ENCODE peak calls at places on chromosomes 2 and 18, in nine cellular contexts. One of them, this sample, is unnamed.

GRCh38 chr2:29502452-29502851 is 387.2 kb downstream of the CLIP4 start:
- DNase-seq in ovary: no peak
- DNase-seq in M059J: peak
- DNase-seq in head of caudate nucleus: no peak
- DNase-seq in left kidney: peak
- DNase-seq in H54: no peak
- DNase-seq in activated CD8-positive, alpha-beta memory T cell treated with anti-CD3 and anti-CD28 coated beads, Interleukin-2, amount 50 U/mL, for 4 hours: no peak
- DNase-seq in endodermal cell: no peak
- DNase-seq in RPMI8226: no peak
- DNase-seq in this sample: no peak

GRCh38 chr2:28366496-28367282 is 26.0 kb upstream of the FOSL2 start:
- DNase-seq in ovary: no peak
- DNase-seq in M059J: peak
- DNase-seq in head of caudate nucleus: no peak
- DNase-seq in left kidney: no peak
- DNase-seq in H54: no peak
- DNase-seq in activated CD8-positive, alpha-beta memory T cell treated with anti-CD3 and anti-CD28 coated beads, Interleukin-2, amount 50 U/mL, for 4 hours: peak
- DNase-seq in endodermal cell: no peak
- DNase-seq in RPMI8226: no peak
- DNase-seq in this sample: peak

GRCh38 chr2:223989206-223989859 is 32.1 kb downstream of the MRPL44 start:
- DNase-seq in ovary: no peak
- DNase-seq in M059J: no peak
- DNase-seq in head of caudate nucleus: no peak
- DNase-seq in left kidney: peak
- DNase-seq in H54: no peak
- DNase-seq in activated CD8-positive, alpha-beta memory T cell treated with anti-CD3 and anti-CD28 coated beads, Interleukin-2, amount 50 U/mL, for 4 hours: no peak
- DNase-seq in endodermal cell: no peak
- DNase-seq in RPMI8226: peak
- DNase-seq in this sample: peak

GRCh38 chr2:197908940-197909339 is 104.5 kb downstream of the PLCL1 start:
- DNase-seq in ovary: no peak
- DNase-seq in M059J: no peak
- DNase-seq in head of caudate nucleus: no peak
- DNase-seq in left kidney: no peak
- DNase-seq in H54: no peak
- DNase-seq in activated CD8-positive, alpha-beta memory T cell treated with anti-CD3 and anti-CD28 coated beads, Interleukin-2, amount 50 U/mL, for 4 hours: no peak
- DNase-seq in endodermal cell: no peak
- DNase-seq in RPMI8226: no peak
- DNase-seq in this sample: no peak

GRCh38 chr2:199807966-199808365 is 43.0 kb downstream of the FTCDNL1 start:
- DNase-seq in ovary: no peak
- DNase-seq in M059J: no peak
- DNase-seq in head of caudate nucleus: no peak
- DNase-seq in left kidney: no peak
- DNase-seq in H54: no peak
- DNase-seq in activated CD8-positive, alpha-beta memory T cell treated with anti-CD3 and anti-CD28 coated beads, Interleukin-2, amount 50 U/mL, for 4 hours: no peak
- DNase-seq in endodermal cell: no peak
- DNase-seq in RPMI8226: no peak
- DNase-seq in this sample: peak

GRCh38 chr2:65789923-65790675 is 357.7 kb upstream of the SPRED2 start:
- DNase-seq in ovary: no peak
- DNase-seq in M059J: no peak
- DNase-seq in head of caudate nucleus: no peak
- DNase-seq in left kidney: no peak
- DNase-seq in H54: no peak
- DNase-seq in activated CD8-positive, alpha-beta memory T cell treated with anti-CD3 and anti-CD28 coated beads, Interleukin-2, amount 50 U/mL, for 4 hours: no peak
- DNase-seq in endodermal cell: peak
- DNase-seq in RPMI8226: no peak
- DNase-seq in this sample: no peak

GRCh38 chr2:138514173-138514572 is 12.6 kb downstream of the SPOPL start:
- DNase-seq in ovary: no peak
- DNase-seq in M059J: no peak
- DNase-seq in head of caudate nucleus: no peak
- DNase-seq in left kidney: no peak
- DNase-seq in H54: no peak
- DNase-seq in activated CD8-positive, alpha-beta memory T cell treated with anti-CD3 and anti-CD28 coated beads, Interleukin-2, amount 50 U/mL, for 4 hours: no peak
- DNase-seq in endodermal cell: no peak
- DNase-seq in RPMI8226: no peak
- DNase-seq in this sample: peak

GRCh38 chr2:190149942-190150341 is 87.4 kb upstream of the MSTN start:
- DNase-seq in ovary: no peak
- DNase-seq in M059J: no peak
- DNase-seq in head of caudate nucleus: no peak
- DNase-seq in left kidney: no peak
- DNase-seq in H54: no peak
- DNase-seq in activated CD8-positive, alpha-beta memory T cell treated with anti-CD3 and anti-CD28 coated beads, Interleukin-2, amount 50 U/mL, for 4 hours: no peak
- DNase-seq in endodermal cell: peak
- DNase-seq in RPMI8226: no peak
- DNase-seq in this sample: no peak

GRCh38 chr18:76445275-76445674 is 49.8 kb downstream of the ZNF516 start:
- DNase-seq in ovary: no peak
- DNase-seq in M059J: peak
- DNase-seq in head of caudate nucleus: no peak
- DNase-seq in left kidney: peak
- DNase-seq in H54: peak
- DNase-seq in activated CD8-positive, alpha-beta memory T cell treated with anti-CD3 and anti-CD28 coated beads, Interleukin-2, amount 50 U/mL, for 4 hours: no peak
- DNase-seq in endodermal cell: no peak
- DNase-seq in RPMI8226: no peak
- DNase-seq in this sample: no peak

GRCh38 chr2:112794131-112794733 is 9.9 kb upstream of the IL1A start:
- DNase-seq in ovary: no peak
- DNase-seq in M059J: peak
- DNase-seq in head of caudate nucleus: no peak
- DNase-seq in left kidney: peak
- DNase-seq in H54: no peak
- DNase-seq in activated CD8-positive, alpha-beta memory T cell treated with anti-CD3 and anti-CD28 coated beads, Interleukin-2, amount 50 U/mL, for 4 hours: no peak
- DNase-seq in endodermal cell: no peak
- DNase-seq in RPMI8226: peak
- DNase-seq in this sample: peak

GRCh38 chr2:108536133-108536780 is 2.0 kb downstream of the LIMS1 start:
- DNase-seq in ovary: no peak
- DNase-seq in M059J: peak
- DNase-seq in head of caudate nucleus: no peak
- DNase-seq in left kidney: peak
- DNase-seq in H54: no peak
- DNase-seq in activated CD8-positive, alpha-beta memory T cell treated with anti-CD3 and anti-CD28 coated beads, Interleukin-2, amount 50 U/mL, for 4 hours: no peak
- DNase-seq in endodermal cell: no peak
- DNase-seq in RPMI8226: no peak
- DNase-seq in this sample: peak

GRCh38 chr2:156215656-156216055 is 116.9 kb downstream of the NR4A2 start:
- DNase-seq in ovary: no peak
- DNase-seq in M059J: no peak
- DNase-seq in head of caudate nucleus: no peak
- DNase-seq in left kidney: no peak
- DNase-seq in H54: no peak
- DNase-seq in activated CD8-positive, alpha-beta memory T cell treated with anti-CD3 and anti-CD28 coated beads, Interleukin-2, amount 50 U/mL, for 4 hours: no peak
- DNase-seq in endodermal cell: no peak
- DNase-seq in RPMI8226: no peak
- DNase-seq in this sample: no peak

GRCh38 chr2:54589340-54590215 is 133.5 kb downstream of the SPTBN1 start:
- DNase-seq in ovary: no peak
- DNase-seq in M059J: no peak
- DNase-seq in head of caudate nucleus: no peak
- DNase-seq in left kidney: peak
- DNase-seq in H54: no peak
- DNase-seq in activated CD8-positive, alpha-beta memory T cell treated with anti-CD3 and anti-CD28 coated beads, Interleukin-2, amount 50 U/mL, for 4 hours: no peak
- DNase-seq in endodermal cell: no peak
- DNase-seq in RPMI8226: no peak
- DNase-seq in this sample: no peak

GRCh38 chr18:42174909-42175308 is 219.9 kb downstream of the PIK3C3 start:
- DNase-seq in ovary: no peak
- DNase-seq in M059J: peak
- DNase-seq in head of caudate nucleus: no peak
- DNase-seq in left kidney: peak
- DNase-seq in H54: no peak
- DNase-seq in activated CD8-positive, alpha-beta memory T cell treated with anti-CD3 and anti-CD28 coated beads, Interleukin-2, amount 50 U/mL, for 4 hours: no peak
- DNase-seq in endodermal cell: peak
- DNase-seq in RPMI8226: peak
- DNase-seq in this sample: peak

GRCh38 chr2:230319211-230319862 is 7.7 kb upstream of the SP140L start:
- DNase-seq in ovary: no peak
- DNase-seq in M059J: no peak
- DNase-seq in head of caudate nucleus: no peak
- DNase-seq in left kidney: no peak
- DNase-seq in H54: no peak
- DNase-seq in activated CD8-positive, alpha-beta memory T cell treated with anti-CD3 and anti-CD28 coated beads, Interleukin-2, amount 50 U/mL, for 4 hours: peak
- DNase-seq in endodermal cell: no peak
- DNase-seq in RPMI8226: peak
- DNase-seq in this sample: no peak

GRCh38 chr2:226447896-226448295 is 351.7 kb downstream of the IRS1 start:
- DNase-seq in ovary: no peak
- DNase-seq in M059J: peak
- DNase-seq in head of caudate nucleus: no peak
- DNase-seq in left kidney: no peak
- DNase-seq in H54: no peak
- DNase-seq in activated CD8-positive, alpha-beta memory T cell treated with anti-CD3 and anti-CD28 coated beads, Interleukin-2, amount 50 U/mL, for 4 hours: no peak
- DNase-seq in endodermal cell: no peak
- DNase-seq in RPMI8226: no peak
- DNase-seq in this sample: no peak

GRCh38 chr2:55827855-55828254 is 95.7 kb downstream of the EFEMP1 start:
- DNase-seq in ovary: no peak
- DNase-seq in M059J: no peak
- DNase-seq in head of caudate nucleus: no peak
- DNase-seq in left kidney: no peak
- DNase-seq in H54: no peak
- DNase-seq in activated CD8-positive, alpha-beta memory T cell treated with anti-CD3 and anti-CD28 coated beads, Interleukin-2, amount 50 U/mL, for 4 hours: no peak
- DNase-seq in endodermal cell: no peak
- DNase-seq in RPMI8226: no peak
- DNase-seq in this sample: no peak